ENCODE peak calls at places on chromosomes 2 and 18, in seven cellular contexts. Q is mesendoderm, B is H1, L is IMR-90, V is H9, M is mesenchymal stem cell, R is trophoblast cell. Y is an unnamed sample.

GRCh38 chr2:220241423-220241822 is 614.0 kb downstream of the SLC4A3 start:
- DNase-seq in B (no peak), Q (no peak), L (no peak), M (no peak), R (no peak), V (no peak), Y (no peak)

GRCh38 chr18:74531043-74531442 is 3.3 kb upstream of the CNDP1 start:
- DNase-seq in R (no peak), Q (no peak), M (no peak), L (no peak), V (peak; percentile 11), B (no peak), Y (no peak)

GRCh38 chr2:128563348-128563687 is 244.7 kb upstream of the HS6ST1 start:
- DNase-seq in M (peak; percentile 67), R (no peak), Q (no peak), V (no peak), B (no peak), L (peak; percentile 98), Y (no peak)

GRCh38 chr18:71371951-71372605 is 1083.2 kb downstream of the SOCS6 start:
- DNase-seq in B (no peak), V (no peak), M (no peak), Q (no peak), L (no peak), R (no peak), Y (no peak)

GRCh38 chr2:46555011-46555410 is 75.6 kb downstream of the TMEM247 start:
- DNase-seq in R (no peak), Q (peak; percentile 58), V (peak; percentile 69), L (no peak), M (no peak), B (no peak), Y (no peak)

GRCh38 chr2:187155472-187155871 is 292.6 kb downstream of the CALCRL start:
- DNase-seq in M (peak; percentile 20), L (no peak), R (no peak), Q (no peak), B (no peak), V (no peak), Y (no peak)

GRCh38 chr2:202104286-202104870 is 31.3 kb downstream of the KIAA2012 start:
- DNase-seq in M (peak; percentile 62), V (peak; percentile 83), R (peak; percentile 57), B (peak; percentile 54), L (peak; percentile 54), Q (peak; percentile 74), Y (peak; percentile 14)

GRCh38 chr2:26614205-26615128 is 26.7 kb downstream of the CIB4 start:
- DNase-seq in R (no peak), Q (no peak), B (no peak), L (no peak), M (peak; percentile 24), V (no peak), Y (no peak)

GRCh38 chr2:182587831-182588230 is 128.2 kb upstream of the DNAJC10 start:
- DNase-seq in M (peak; percentile 48), B (no peak), V (no peak), L (peak; percentile 94), Q (peak; percentile 21), R (no peak), Y (no peak)

GRCh38 chr2:31979966-31980365 is 30.8 kb downstream of the MEMO1 start:
- DNase-seq in L (no peak), M (no peak), R (no peak), V (no peak), Q (no peak), B (no peak), Y (no peak)

GRCh38 chr2:112831380-112831930 is 5.1 kb downstream of the IL1B start:
- DNase-seq in B (no peak), V (no peak), Q (no peak), L (no peak), R (no peak), M (no peak), Y (no peak)

GRCh38 chr18:79846936-79847557 is 49.3 kb downstream of the KCNG2 start:
- DNase-seq in R (no peak), Q (no peak), M (no peak), B (no peak), V (no peak), L (no peak), Y (no peak)

GRCh38 chr2:62216616-62217015 is 20.7 kb downstream of the B3GNT2 start:
- DNase-seq in M (peak; percentile 95), L (peak; percentile 92), Q (no peak), R (no peak), B (no peak), V (no peak), Y (no peak)

GRCh38 chr2:32258242-32258641 is 6.4 kb downstream of the NLRC4 start:
- DNase-seq in V (no peak), L (no peak), R (no peak), B (no peak), Q (no peak), M (no peak), Y (no peak)

GRCh38 chr2:241933175-241933911 is 63.8 kb downstream of the RTP5 start:
- DNase-seq in V (no peak), M (peak; percentile 59), Q (no peak), L (no peak), R (peak; percentile 78), B (no peak), Y (no peak)

GRCh38 chr2:145283131-145283530 is 763.2 kb upstream of the ZEB2 start:
- DNase-seq in V (no peak), B (no peak), Q (no peak), R (no peak), M (no peak), L (no peak), Y (no peak)
- H2BK120ac ChIP-seq in V (no peak overlapping the region), B (no peak overlapping the region), Q (no peak overlapping the region), R (no peak overlapping the region), M (no peak overlapping the region), L (no peak overlapping the region), Y (no peak overlapping the region)

DNA sequence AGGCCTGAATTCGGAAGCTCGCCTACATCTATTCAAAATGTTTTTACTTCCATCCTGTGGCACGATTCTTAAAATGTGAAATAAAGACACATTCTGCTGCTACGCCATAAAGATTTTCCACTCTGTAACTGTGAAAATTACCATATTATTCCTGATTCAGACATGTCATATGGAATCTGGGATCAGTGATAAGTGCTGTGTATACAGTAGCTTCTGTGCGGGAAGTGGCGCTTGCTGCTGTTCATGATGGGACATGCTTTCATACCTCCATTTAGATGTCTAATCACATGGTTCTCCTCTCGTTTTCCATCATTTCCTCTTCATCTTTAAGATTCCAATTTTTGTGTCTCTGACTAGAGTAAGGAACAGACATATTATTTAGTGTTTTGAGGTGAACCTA is 163.2 kb downstream of the TMEM182 start:
- DNase-seq in M (no peak), L (no peak), V (no peak), R (no peak), Q (no peak), B (no peak), Y (no peak)
- H2BK120ac ChIP-seq in M (no peak overlapping the region), L (no peak overlapping the region), V (no peak overlapping the region), R (no peak overlapping the region), Q (no peak overlapping the region), B (no peak overlapping the region), Y (no peak overlapping the region)

GRCh38 chr2:238224636-238225035 is 15.2 kb downstream of the HES6 start:
- DNase-seq in L (no peak), R (no peak), M (no peak), Q (no peak), V (no peak), B (no peak), Y (no peak)
- H2BK120ac ChIP-seq in L (no peak overlapping the region), R (no peak overlapping the region), M (no peak overlapping the region), Q (no peak overlapping the region), V (no peak overlapping the region), B (no peak overlapping the region), Y (no peak overlapping the region)

DNA sequence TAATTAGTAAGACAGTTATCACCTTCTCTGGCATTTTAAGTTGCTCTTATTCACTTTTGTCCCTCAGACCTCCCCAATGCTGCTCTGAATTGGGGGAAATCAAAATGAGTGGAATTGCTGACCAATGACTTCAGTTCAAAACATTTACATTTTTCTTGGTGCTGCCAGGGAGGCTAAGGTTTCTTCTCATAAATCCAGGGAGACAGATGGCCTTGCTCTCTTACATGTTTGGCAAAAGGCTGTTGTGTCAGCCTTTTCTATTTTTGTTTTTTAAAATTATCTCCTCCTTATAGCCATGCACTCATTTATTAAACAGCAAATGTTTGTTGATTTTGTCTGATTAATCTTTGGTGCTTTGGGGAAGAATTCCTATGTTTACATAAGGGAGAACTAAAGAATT is 82.0 kb downstream of the GALNT13 start:
- DNase-seq in M (no peak), R (no peak), L (no peak), B (no peak), V (no peak), Q (peak; percentile 45), Y (no peak)
- H2BK120ac ChIP-seq in M (no peak overlapping the region), R (no peak overlapping the region), L (no peak overlapping the region), B (no peak overlapping the region), V (no peak overlapping the region), Q (no peak overlapping the region), Y (no peak overlapping the region)

GRCh38 chr2:174442546-174443510 is 44.0 kb downstream of the GPR155 start:
- DNase-seq in R (peak; percentile 68), Q (peak; percentile 73), M (peak; percentile 71), L (peak; percentile 89), V (no peak), B (no peak), Y (no peak)
- H2BK120ac ChIP-seq in R (peak overlapping the region; percentile 88), Q (no peak overlapping the region), M (no peak overlapping the region), L (peak overlapping the region; percentile 77), V (no peak overlapping the region), B (no peak overlapping the region), Y (no peak overlapping the region)

GRCh38 chr2:102336502-102336945 is 19.1 kb upstream of the IL18R1 start:
- DNase-seq in B (no peak), M (peak; percentile 18), L (peak; percentile 32), Q (no peak), R (no peak), V (no peak), Y (no peak)
- H2BK120ac ChIP-seq in B (no peak overlapping the region), M (no peak overlapping the region), L (peak overlapping the region; percentile 10), Q (no peak overlapping the region), R (no peak overlapping the region), V (no peak overlapping the region), Y (no peak overlapping the region)

GRCh38 chr2:167964650-167965404 is 282.6 kb downstream of the STK39 start:
- DNase-seq in R (no peak), L (peak; percentile 18), Q (peak; percentile 35), B (no peak), M (peak; percentile 17), V (no peak), Y (no peak)

GRCh38 chr2:167963899-167964649 is 283.3 kb downstream of the STK39 start:
- DNase-seq in M (no peak), L (no peak), B (no peak), R (no peak), Q (no peak), V (no peak), Y (no peak)

GRCh38 chr2:167966937-167967913 is 280.2 kb downstream of the STK39 start:
- DNase-seq in V (no peak), B (no peak), M (peak; percentile 28), R (no peak), L (peak; percentile 40), Q (no peak), Y (no peak)

GRCh38 chr2:167965907-167966306 is 281.5 kb downstream of the STK39 start:
- DNase-seq in Q (no peak), M (no peak), R (peak; percentile 26), L (no peak), V (no peak), B (no peak), Y (no peak)

GRCh38 chr2:167966367-167966766 is 281.0 kb downstream of the STK39 start:
- DNase-seq in M (no peak), R (no peak), Q (no peak), L (no peak), B (no peak), V (no peak), Y (no peak)
- H2BK120ac ChIP-seq in M (no peak overlapping the region), R (no peak overlapping the region), Q (no peak overlapping the region), L (peak overlapping the region; percentile 32), B (no peak overlapping the region), V (no peak overlapping the region), Y (no peak overlapping the region)

Y was measured in neuronal stem cell.